ENCODE peak calls at places on chromosome 13, in ten cellular contexts. T, Q, J, K, P, E, Y, L, I and U are unnamed samples.

GRCh38 chr13:98910501-98910951 is 67.3 kb downstream of the DOCK9 start:
- DNase-seq in T (no peak), Q (no peak), J (no peak), K (no peak), P (no peak), E (peak; percentile 24), Y (no peak), L (no peak), I (no peak), U (peak; percentile 3)

GRCh38 chr13:72342364-72342763 is 385.1 kb downstream of the MZT1 start:
- DNase-seq in T (no peak), Q (no peak), J (no peak), K (no peak), P (no peak), E (no peak), Y (no peak), L (no peak), I (no peak), U (no peak)

GRCh38 chr13:79190932-79191331 is 215.1 kb downstream of the RBM26 start:
- DNase-seq in T (no peak), Q (no peak), J (no peak), K (no peak), P (no peak), E (no peak), Y (no peak), L (no peak), I (no peak), U (no peak)

GRCh38 chr13:45481688-45482087 is 16.9 kb downstream of the COG3 start:
- DNase-seq in T (no peak), Q (no peak), J (no peak), K (no peak), P (no peak), E (no peak), Y (no peak), L (no peak), I (no peak), U (no peak)

GRCh38 chr13:68056816-68057710 is 826.9 kb upstream of the PCDH9 start:
- DNase-seq in T (peak; percentile 16), Q (no peak), J (no peak), K (no peak), P (no peak), E (no peak), Y (no peak), L (no peak), I (peak; percentile 27), U (no peak)

GRCh38 chr13:48131481-48131992 is 36.6 kb upstream of the MED4 start:
- DNase-seq in T (no peak), Q (no peak), J (no peak), K (no peak), P (no peak), E (no peak), Y (no peak), L (no peak), I (no peak), U (no peak)

GRCh38 chr13:106493569-106493968 is 41.9 kb downstream of the EFNB2 start:
- DNase-seq in T (no peak), Q (peak; percentile 60), J (no peak), K (no peak), P (no peak), E (peak; percentile 47), Y (no peak), L (no peak), I (no peak), U (no peak)

GRCh38 chr13:31198524-31198923 is 1.3 kb upstream of the B3GLCT start:
- DNase-seq in T (no peak), Q (no peak), J (no peak), K (no peak), P (no peak), E (no peak), Y (no peak), L (no peak), I (no peak), U (no peak)

GRCh38 chr13:42071667-42072419 is 23.4 kb downstream of the DGKH start:
- DNase-seq in T (no peak), Q (no peak), J (no peak), K (no peak), P (no peak), E (no peak), Y (no peak), L (no peak), I (no peak), U (peak; percentile 37)

GRCh38 chr13:99496322-99497142 is 4.7 kb upstream of the TM9SF2 start:
- DNase-seq in T (peak; percentile 68), Q (peak; percentile 71), J (no peak), K (no peak), P (no peak), E (peak; percentile 76), Y (peak; percentile 21), L (peak; percentile 26), I (peak; percentile 73), U (peak; percentile 97)

GRCh38 chr13:34620073-34620858 is 321.8 kb upstream of the NBEA start:
- DNase-seq in T (no peak), Q (no peak), J (no peak), K (no peak), P (no peak), E (no peak), Y (no peak), L (no peak), I (no peak), U (no peak)

GRCh38 chr13:94168784-94169512 is 310.5 kb downstream of the DCT start:
- DNase-seq in T (no peak), Q (no peak), J (no peak), K (no peak), P (no peak), E (peak; percentile 30), Y (no peak), L (no peak), I (no peak), U (no peak)

GRCh38 chr13:40653558-40654318 is 12.7 kb downstream of the FOXO1 start:
- DNase-seq in T (no peak), Q (no peak), J (no peak), K (no peak), P (no peak), E (no peak), Y (no peak), L (no peak), I (no peak), U (no peak)

GRCh38 chr13:39776439-39776838 is 121.0 kb downstream of the COG6 start:
- DNase-seq in T (no peak), Q (no peak), J (no peak), K (no peak), P (no peak), E (no peak), Y (no peak), L (no peak), I (no peak), U (no peak)

GRCh38 chr13:98325724-98326123 is 148.7 kb upstream of the RNF113B start:
- DNase-seq in T (no peak), Q (no peak), J (no peak), K (no peak), P (no peak), E (no peak), Y (no peak), L (no peak), I (no peak), U (no peak)

GRCh38 chr13:41398494-41399190 is 58.7 kb upstream of the RGCC start:
- DNase-seq in T (no peak), Q (no peak), J (no peak), K (no peak), P (no peak), E (no peak), Y (no peak), L (no peak), I (no peak), U (no peak)

GRCh38 chr13:113405481-113406300 is 41.8 kb upstream of the GRTP1 start:
- DNase-seq in T (no peak), Q (no peak), J (peak; percentile 53), K (peak; percentile 8), P (peak; percentile 69), E (no peak), Y (no peak), L (no peak), I (no peak), U (no peak)

GRCh38 chr13:90869580-90869979 is 477.9 kb upstream of the MIR17HG start:
- DNase-seq in T (no peak), Q (no peak), J (no peak), K (no peak), P (no peak), E (no peak), Y (no peak), L (no peak), I (no peak), U (no peak)

GRCh38 chr13:106617561-106617960 is 49.6 kb upstream of the ARGLU1 start:
- DNase-seq in T (no peak), Q (no peak), J (no peak), K (no peak), P (no peak), E (no peak), Y (no peak), L (no peak), I (no peak), U (no peak)

GRCh38 chr13:57970404-57970803 is 338.9 kb downstream of the PCDH17 start:
- DNase-seq in T (no peak), Q (no peak), J (no peak), K (no peak), P (no peak), E (no peak), Y (no peak), L (no peak), I (no peak), U (no peak)
- H3K9me3 ChIP-seq in T (no peaks in the 10 kb centered on the region), Q (no peaks in the 10 kb centered on the region), J (no peaks in the 10 kb centered on the region), K (no peaks in the 10 kb centered on the region), P (peaks cover 2% of the 10 kb centered on the region), E (no peaks in the 10 kb centered on the region), Y (no peaks in the 10 kb centered on the region), L (no peaks in the 10 kb centered on the region), I (no peaks in the 10 kb centered on the region), U (peaks cover 2% of the 10 kb centered on the region)

GRCh38 chr13:104823071-104823470 is 1712.4 kb downstream of the EFNB2 start:
- DNase-seq in T (no peak), Q (no peak), J (no peak), K (no peak), P (no peak), E (no peak), Y (no peak), L (no peak), I (no peak), U (no peak)

GRCh38 chr13:104823709-104824108 is 1711.8 kb downstream of the EFNB2 start:
- DNase-seq in T (no peak), Q (no peak), J (no peak), K (no peak), P (no peak), E (no peak), Y (no peak), L (no peak), I (no peak), U (no peak)
- H3K9me3 ChIP-seq in T (no peaks in the 10 kb centered on the region), Q (no peaks in the 10 kb centered on the region), J (no peaks in the 10 kb centered on the region), K (no peaks in the 10 kb centered on the region), P (no peaks in the 10 kb centered on the region), E (no peaks in the 10 kb centered on the region), Y (peaks cover 7% of the 10 kb centered on the region), L (no peaks in the 10 kb centered on the region), I (no peaks in the 10 kb centered on the region), U (no peaks in the 10 kb centered on the region)

GRCh38 chr13:18962168-18962734 is 219.4 kb downstream of the TUBA3C start:
- DNase-seq in T (no peak), Q (no peak), J (no peak), K (no peak), P (no peak), E (no peak), Y (no peak), L (no peak), I (no peak), U (no peak)
- H3K9me3 ChIP-seq in T (peaks cover 2% of the 10 kb centered on the region), Q (no peaks in the 10 kb centered on the region), J (no peaks in the 10 kb centered on the region), K (no peaks in the 10 kb centered on the region), P (peaks cover 3% of the 10 kb centered on the region), E (peaks cover 25% of the 10 kb centered on the region), Y (peaks cover 17% of the 10 kb centered on the region), L (no peaks in the 10 kb centered on the region), I (no peaks in the 10 kb centered on the region), U (peaks cover 9% of the 10 kb centered on the region)

GRCh38 chr13:88107486-88108044 is 436.4 kb downstream of the SLITRK5 start:
- DNase-seq in T (no peak), Q (no peak), J (no peak), K (no peak), P (no peak), E (no peak), Y (no peak), L (no peak), I (no peak), U (no peak)

GRCh38 chr13:88103824-88104223 is 432.7 kb downstream of the SLITRK5 start:
- DNase-seq in T (no peak), Q (no peak), J (no peak), K (no peak), P (no peak), E (no peak), Y (no peak), L (no peak), I (no peak), U (no peak)
- H3K9me3 ChIP-seq in T (no peaks in the 10 kb centered on the region), Q (peaks cover 4% of the 10 kb centered on the region), J (no peaks in the 10 kb centered on the region), K (no peaks in the 10 kb centered on the region), P (no peaks in the 10 kb centered on the region), E (no peaks in the 10 kb centered on the region), Y (peaks cover 11% of the 10 kb centered on the region), L (no peaks in the 10 kb centered on the region), I (no peaks in the 10 kb centered on the region), U (no peaks in the 10 kb centered on the region)